ENCODE peak calls at places on chromosomes 2 and 18, in eight cellular contexts. S is prostate gland, B is IMR-90, Z is body of pancreas, O is uterus, X is sigmoid colon, R is H54, L is endothelial cell of umbilical vein. U is an unnamed sample.
A peak's percentile ranks its signal among the peaks of the same experiment; 100 is the strongest.

GRCh38 chr2:70328921-70329561 is 27.2 kb upstream of the FAM136A start:
- DNase-seq in S (peak; percentile 22), B (no peak), Z (peak; percentile 75), O (no peak), X (no peak), R (peak; percentile 73), L (no peak), U (no peak)

GRCh38 chr2:17309186-17309585 is 209.1 kb downstream of the RAD51AP2 start:
- DNase-seq in S (no peak), B (no peak), Z (no peak), O (no peak), X (no peak), R (no peak), L (no peak), U (no peak)

GRCh38 chr2:102276549-102277201 is 34.7 kb upstream of the IL1RL1 start:
- DNase-seq in S (no peak), B (no peak), Z (no peak), O (no peak), X (no peak), R (no peak), L (no peak), U (no peak)

GRCh38 chr18:39840406-39840805 is 2114.6 kb upstream of the PIK3C3 start:
- DNase-seq in S (no peak), B (peak; percentile 49), Z (no peak), O (no peak), X (no peak), R (no peak), L (peak; percentile 69), U (no peak)

GRCh38 chr2:148568597-148568996 is 76.0 kb upstream of the EPC2 start:
- DNase-seq in S (no peak), B (no peak), Z (no peak), O (no peak), X (no peak), R (no peak), L (no peak), U (no peak)

GRCh38 chr2:133512121-133512520 is 56.1 kb downstream of the NCKAP5 start:
- DNase-seq in S (no peak), B (no peak), Z (no peak), O (no peak), X (no peak), R (no peak), L (no peak), U (no peak)

GRCh38 chr18:35282353-35282752 is 7.7 kb downstream of the ZSCAN30 start:
- DNase-seq in S (no peak), B (peak; percentile 95), Z (no peak), O (no peak), X (no peak), R (peak; percentile 30), L (peak; percentile 84), U (peak; percentile 12)

GRCh38 chr2:192190474-192190873 is 4.3 kb downstream of the TMEFF2 start:
- DNase-seq in S (no peak), B (peak; percentile 58), Z (no peak), O (no peak), X (no peak), R (no peak), L (peak; percentile 39), U (peak; percentile 13)

GRCh38 chr2:170271340-170271739 is 93.4 kb downstream of the MYO3B start:
- DNase-seq in S (no peak), B (no peak), Z (no peak), O (no peak), X (no peak), R (no peak), L (no peak), U (no peak)

GRCh38 chr18:62979172-62979571 is 263.8 kb downstream of the PHLPP1 start:
- DNase-seq in S (peak; percentile 47), B (peak; percentile 96), Z (peak; percentile 38), O (peak; percentile 36), X (no peak), R (no peak), L (no peak), U (no peak)

GRCh38 chr2:12321886-12322285 is 394.9 kb upstream of the TRIB2 start:
- DNase-seq in S (no peak), B (peak; percentile 31), Z (no peak), O (no peak), X (no peak), R (no peak), L (no peak), U (no peak)

GRCh38 chr2:224843141-224843540 is 127.0 kb upstream of the CCDC195 start:
- DNase-seq in S (no peak), B (peak; percentile 68), Z (no peak), O (no peak), X (no peak), R (no peak), L (no peak), U (no peak)

GRCh38 chr2:174994381-174994780 is 10.8 kb downstream of the CHN1 start:
- DNase-seq in S (no peak), B (no peak), Z (no peak), O (no peak), X (no peak), R (no peak), L (no peak), U (no peak)
- TF ChIP-seq POLR2A in S (no peak), B (no peak), Z (no peak), O (no peak), X (no peak), R (no peak), L (no peak), U (no peak)

GRCh38 chr2:202377308-202377736 is 1.2 kb downstream of the BMPR2 start:
- DNase-seq in S (peak; percentile 21), B (peak; percentile 30), Z (peak; percentile 33), O (peak; percentile 24), X (peak; percentile 74), R (peak; percentile 20), L (peak; percentile 40), U (peak; percentile 63)

GRCh38 chr2:202375006-202375610 is 1.0 kb upstream of the BMPR2 start:
- DNase-seq in S (peak; percentile 34), B (peak; percentile 78), Z (peak; percentile 54), O (peak; percentile 69), X (peak; percentile 84), R (peak; percentile 31), L (peak; percentile 86), U (peak; percentile 42)

GRCh38 chr2:202376460-202377307 is 557 bp downstream of the BMPR2 start:
- DNase-seq in S (peak; percentile 55), B (peak; percentile 41), Z (peak; percentile 38), O (peak; percentile 47), X (peak; percentile 75), R (peak; percentile 17), L (peak; percentile 59), U (peak; percentile 70)

GRCh38 chr2:202378001-202378400 is 1.9 kb downstream of the BMPR2 start:
- DNase-seq in S (no peak), B (no peak), Z (no peak), O (no peak), X (no peak), R (no peak), L (peak; percentile 21), U (peak; percentile 31)

DNA sequence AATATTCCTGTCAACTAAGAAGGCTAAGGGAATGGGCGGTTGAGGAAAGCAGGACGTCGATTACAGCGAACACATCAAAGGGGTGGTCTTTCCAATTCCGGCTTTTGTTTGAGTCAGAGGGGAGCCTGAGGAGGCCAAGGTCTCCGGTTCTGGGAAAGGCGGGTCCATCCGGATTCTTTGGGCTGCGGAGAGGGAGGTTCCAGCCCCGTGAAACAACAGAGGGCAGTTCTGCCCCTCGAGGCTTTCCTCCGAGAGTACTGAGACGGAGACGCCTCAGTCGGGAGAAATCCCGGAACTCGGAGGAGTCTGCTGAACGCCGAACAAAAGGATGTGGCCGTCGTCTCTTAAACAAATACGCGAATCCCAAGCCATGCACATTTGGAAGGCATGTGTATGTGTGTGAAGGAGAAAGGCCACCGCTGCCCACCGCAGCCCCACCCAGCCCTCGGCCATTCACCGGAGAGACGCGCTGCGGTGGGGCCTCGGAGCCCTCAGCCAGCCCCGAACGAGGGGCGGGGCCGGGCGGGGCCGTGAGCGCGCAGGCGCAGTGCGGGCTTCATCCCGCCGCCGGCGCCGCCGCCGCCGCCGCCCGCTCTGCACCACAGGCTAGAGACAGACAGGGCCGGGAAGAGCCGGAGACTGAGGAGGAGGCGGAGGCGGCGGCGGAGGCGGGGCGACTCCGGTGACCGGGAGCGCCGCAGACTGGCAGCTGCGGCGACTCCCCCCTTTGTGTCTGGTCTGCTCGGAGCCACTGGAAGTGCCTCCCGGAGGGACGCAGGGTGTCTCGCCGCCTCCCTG is at the start of gene BMPR2:
- DNase-seq in S (peak; percentile 92), B (peak; percentile 81), Z (peak; percentile 91), O (peak; percentile 87), X (peak; percentile 94), R (peak; percentile 67), L (peak; percentile 94), U (peak; percentile 90)
- TF ChIP-seq POLR2A in S (peak; percentile 84), B (peak; percentile 94), Z (peak; percentile 86), O (peak; percentile 74), X (peak; percentile 78), R (peak; percentile 80), L (peak; percentile 97), U (peak; percentile 69)

DNA sequence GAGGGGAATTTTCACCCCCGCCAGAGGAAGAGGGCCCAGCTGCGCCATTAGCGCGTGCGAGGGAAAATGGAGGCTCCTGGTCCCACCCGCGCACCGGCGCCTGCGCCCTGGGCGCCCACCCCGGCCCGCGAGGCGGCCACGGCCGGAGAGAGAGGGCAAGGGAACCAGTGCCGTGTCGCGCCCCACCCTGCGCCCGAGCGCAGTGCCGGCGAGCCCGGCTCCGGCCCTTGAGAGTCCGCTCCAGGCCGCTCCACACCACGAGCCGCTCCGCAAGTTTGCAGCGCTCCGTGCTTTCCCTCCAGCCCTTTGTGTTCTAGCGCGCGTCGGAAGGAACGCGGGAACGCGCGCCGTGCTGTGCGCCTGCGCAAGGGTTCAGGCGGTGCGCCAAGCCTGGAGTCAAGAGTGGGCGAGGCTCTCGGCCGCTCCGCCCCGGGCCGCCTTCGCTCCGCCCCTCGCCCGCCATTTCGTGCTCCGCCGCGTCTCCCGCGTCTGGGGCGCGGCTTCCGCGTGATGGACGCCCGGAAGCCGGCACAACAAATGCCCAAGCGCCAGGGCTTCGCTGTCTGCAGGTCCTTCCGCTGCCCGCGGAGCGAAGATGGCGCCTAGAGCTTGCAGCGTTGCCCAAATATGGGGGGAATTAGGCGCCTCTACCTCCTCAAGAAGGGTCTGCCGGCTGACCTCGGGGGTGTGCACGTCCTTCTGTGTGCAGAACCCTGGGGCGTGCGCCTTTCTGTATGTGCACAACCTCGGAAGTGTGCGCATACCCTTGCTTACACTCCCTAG is 46.1 kb upstream of the PTMA start:
- DNase-seq in S (peak; percentile 92), B (peak; percentile 95), Z (peak; percentile 95), O (peak; percentile 95), X (peak; percentile 98), R (no peak), L (peak; percentile 97), U (peak; percentile 99)
- TF ChIP-seq POLR2A in S (peak; percentile 65), B (peak; percentile 60), Z (peak; percentile 89), O (peak; percentile 80), X (no peak), R (no peak), L (peak; percentile 85), U (peak; percentile 82)

DNA sequence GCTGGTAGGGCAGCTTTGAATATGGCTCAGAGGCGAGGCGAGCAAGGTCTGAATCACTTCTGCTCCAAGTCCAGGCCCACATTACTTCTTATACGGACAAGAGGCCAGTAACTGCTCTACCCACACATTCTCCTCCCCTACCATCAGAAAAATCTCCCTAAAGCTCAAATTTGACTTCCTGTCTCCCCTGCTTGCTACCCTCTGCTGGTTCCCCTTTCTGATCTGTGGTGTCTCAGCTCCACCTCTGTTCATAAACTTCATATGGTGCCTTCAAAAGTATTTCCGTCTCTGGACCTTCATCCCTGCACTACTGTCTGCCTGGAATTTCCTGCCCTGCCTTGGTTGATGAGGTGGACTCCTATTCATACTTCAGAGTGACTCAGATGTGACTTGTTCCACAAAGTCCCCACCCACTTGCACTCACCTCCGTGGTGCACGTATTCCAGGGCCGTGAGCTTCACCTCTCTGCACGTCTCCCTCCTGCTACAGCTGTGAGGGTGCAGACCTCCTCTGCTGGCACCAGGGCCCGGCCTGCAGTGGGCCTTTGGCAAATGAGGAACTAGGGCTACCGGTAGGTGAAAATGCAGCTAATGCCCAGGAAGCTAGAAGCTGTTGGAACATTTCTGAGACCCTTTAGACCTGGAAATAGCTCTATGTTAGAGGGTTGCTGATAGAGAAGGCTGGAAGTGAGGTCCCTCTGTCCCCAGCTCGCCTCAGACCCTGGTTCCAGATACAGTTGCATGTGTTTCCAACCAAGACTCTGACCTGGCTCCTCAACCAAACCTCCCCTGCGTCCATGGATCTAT is 24.6 kb upstream of the KCMF1 start:
- DNase-seq in S (no peak), B (peak; percentile 91), Z (no peak), O (no peak), X (no peak), R (peak; percentile 75), L (peak; percentile 61), U (no peak)
- TF ChIP-seq POLR2A in S (peak; percentile 44), B (peak; percentile 68), Z (no peak), O (no peak), X (no peak), R (no peak), L (peak; percentile 33), U (no peak)

U was measured in erythroblast.